ENCODE peak calls at places on chromosomes 1 and 21, in seven cellular contexts. V is tibial artery, H is PC-3, L is gastrocnemius medialis, B is lower lobe of right lung, I is Karpas-422, C is body of pancreas. O is an unnamed sample. For H3K27me3, the result is how much of the 10 kb centered on the place peaks cover.

GRCh38 chr1:234589854-234590620 is 19.9 kb downstream of the IRF2BP2 start:
- DNase-seq in I (no peak), C (no peak), B (no peak), H (no peak), V (no peak), L (no peak), O (no peak)

GRCh38 chr1:8201331-8201861 is 116.5 kb upstream of the SLC45A1 start:
- DNase-seq in V (no peak), I (no peak), B (no peak), L (no peak), C (no peak), H (no peak), O (no peak)

GRCh38 chr1:114235956-114236355 is 82.3 kb upstream of the SYT6 start:
- DNase-seq in L (peak), V (no peak), B (no peak), C (no peak), H (peak), I (no peak), O (no peak)

GRCh38 chr1:47231314-47232186 is 475 bp downstream of the TAL1 start:
- DNase-seq in B (no peak), C (peak), L (no peak), V (peak), I (no peak), H (no peak), O (no peak)

GRCh38 chr1:41728403-41729202 is 190.1 kb downstream of the HIVEP3 start:
- DNase-seq in V (no peak), C (peak), I (peak), H (no peak), L (peak), B (no peak), O (no peak)

GRCh38 chr1:100350787-100351094 is 1.6 kb upstream of the CDC14A start:
- DNase-seq in H (no peak), I (no peak), V (no peak), C (no peak), B (no peak), L (no peak), O (no peak)

GRCh38 chr1:182087951-182088350 is 26.4 kb upstream of the ZNF648 start:
- DNase-seq in H (peak), I (no peak), L (no peak), V (no peak), C (peak), B (no peak), O (no peak)

GRCh38 chr1:39142394-39143060 is 62.0 kb upstream of the MACF1 start:
- DNase-seq in L (no peak), H (peak), C (peak), B (peak), I (no peak), V (no peak), O (peak)

GRCh38 chr1:3015269-3015635 is 6.0 kb upstream of the ACTRT2 start:
- DNase-seq in B (no peak), C (no peak), H (no peak), V (no peak), I (no peak), L (peak), O (no peak)

GRCh38 chr1:6275826-6276764 is 15.2 kb upstream of the GPR153 start:
- DNase-seq in C (peak), V (peak), B (no peak), H (no peak), I (no peak), L (peak), O (no peak)

GRCh38 chr1:27161594-27161993 is 6.7 kb upstream of the SLC9A1 start:
- DNase-seq in L (no peak), V (no peak), I (peak), B (no peak), C (no peak), H (peak), O (no peak)
- H3K27ac ChIP-seq in L (no peak), V (no peak), I (no peak), B (no peak), C (no peak), H (peak), O (peak)

DNA sequence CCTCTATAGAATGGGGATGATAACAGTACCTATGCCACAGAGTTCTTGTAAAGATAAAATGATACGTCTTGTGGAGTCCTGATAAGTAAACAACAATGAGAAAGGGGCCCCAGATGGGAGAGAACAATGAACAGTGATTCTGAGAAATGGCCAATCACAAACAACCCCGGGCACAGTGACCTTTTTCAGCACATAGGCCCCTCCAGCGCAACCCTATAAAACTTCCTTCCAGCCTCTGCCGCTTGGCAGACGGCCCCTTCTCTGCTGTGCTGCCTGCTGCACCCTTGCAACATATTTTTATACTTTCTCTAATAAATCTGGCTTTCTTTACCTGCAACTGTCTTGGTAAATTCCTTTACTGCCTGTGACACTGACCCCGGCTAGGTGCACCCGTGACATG is 8.9 kb downstream of the RCAN1 start:
- DNase-seq in L (no peak), B (no peak), C (no peak), V (no peak), H (no peak), I (no peak), O (no peak)
- H3K4me3 ChIP-seq in L (no peak), B (no peak), C (no peak), V (no peak), H (no peak), I (no peak), O (no peak)

GRCh38 chr1:151509350-151510019 is 1.7 kb upstream of the CGN start:
- DNase-seq in V (no peak), B (no peak), C (no peak), I (peak), H (no peak), L (no peak), O (no peak)

GRCh38 chr1:151510020-151510405 is 1.2 kb upstream of the CGN start:
- DNase-seq in H (no peak), C (no peak), I (peak), V (no peak), L (no peak), B (no peak), O (no peak)

GRCh38 chr1:151510957-151511635 is at the start of gene CGN:
- DNase-seq in H (peak), B (peak), I (peak), L (peak), C (peak), V (peak), O (peak)

GRCh38 chr1:151510614-151510956 is 602 bp upstream of the CGN start:
- DNase-seq in H (no peak), B (no peak), C (no peak), I (no peak), L (no peak), V (no peak), O (no peak)

GRCh38 chr1:151508721-151509292 is 2.4 kb upstream of the CGN start:
- DNase-seq in L (peak), I (peak), B (peak), H (peak), C (peak), V (no peak), O (peak)
- H3K27me3 ChIP-seq in L (under half), I (under half), B (under half), H (under half), C (under half), V (under half), O (under half)

GRCh38 chr1:23480187-23481025 is 3.6 kb downstream of the ASAP3 start:
- DNase-seq in B (no peak), V (no peak), L (no peak), H (no peak), I (peak), C (no peak), O (no peak)
- H3K27ac ChIP-seq in B (no peak), V (no peak), L (peak), H (no peak), I (no peak), C (peak), O (peak)

GRCh38 chr1:207818971-207819451 is 67.2 kb downstream of the CD46 start:
- DNase-seq in L (peak), C (no peak), I (no peak), V (peak), B (no peak), H (peak), O (no peak)
- H3K4me3 ChIP-seq in L (peak), C (no peak), I (no peak), V (peak), B (peak), H (peak), O (peak)

GRCh38 chr21:45435405-45435981 is 30.5 kb downstream of the COL18A1 start:
- DNase-seq in H (no peak), I (no peak), V (no peak), C (no peak), B (no peak), L (no peak), O (no peak)
- H3K27me3 ChIP-seq in H (under half), I (under half), V (under half), C (under half), B (under half), L (under half), O (under half)

DNA sequence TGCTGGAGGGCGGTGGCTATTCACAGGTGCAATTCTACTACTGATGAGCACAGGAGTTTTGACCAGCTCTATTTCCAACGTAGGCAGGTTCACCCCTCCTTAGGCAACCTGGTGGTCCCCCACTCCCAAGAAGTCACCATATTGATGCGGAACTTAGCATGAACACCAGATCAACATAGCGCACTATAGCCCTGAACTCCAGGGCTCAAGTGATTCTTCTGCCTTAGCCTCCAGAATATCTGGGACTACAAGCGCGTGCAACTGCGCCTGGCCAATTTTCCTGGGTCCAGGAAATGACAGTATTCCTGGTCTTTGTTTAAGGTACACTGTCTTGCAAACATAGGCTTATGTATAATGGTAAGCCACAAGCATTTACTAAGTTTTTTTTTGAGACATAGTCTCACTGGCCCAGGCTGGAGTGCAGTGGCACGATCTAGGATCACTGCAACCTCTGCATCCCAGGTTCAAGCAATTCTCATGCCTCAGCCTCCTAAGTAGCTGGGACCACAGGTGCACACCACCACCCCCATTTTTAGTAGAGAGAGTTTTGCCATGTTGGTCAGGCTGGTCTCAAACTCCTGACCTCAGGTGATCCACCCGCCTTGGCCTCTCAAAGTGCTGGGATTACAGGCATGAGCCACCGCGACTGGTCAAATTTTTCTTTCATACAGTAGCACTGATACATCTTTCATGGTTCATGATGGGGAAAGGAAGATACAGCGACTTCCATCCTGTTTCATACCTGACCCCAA is 12.6 kb downstream of the MCL1 start:
- DNase-seq in H (no peak), I (no peak), B (no peak), C (no peak), L (no peak), V (no peak), O (no peak)
- H3K27ac ChIP-seq in H (peak), I (peak), B (peak), C (peak), L (peak), V (peak), O (peak)

GRCh38 chr1:18480315-18481189 is at the start of gene KLHDC7A:
- DNase-seq in I (no peak), L (no peak), C (peak), H (peak), B (peak), V (no peak), O (no peak)
- H3K4me3 ChIP-seq in I (no peak), L (no peak), C (no peak), H (no peak), B (peak), V (no peak), O (peak)

GRCh38 chr1:228070173-228070572 is 12.3 kb upstream of the ARF1 start:
- DNase-seq in I (no peak), L (no peak), H (no peak), C (no peak), V (no peak), B (no peak), O (no peak)
- H3K27me3 ChIP-seq in I (under half), L (half or more), H (under half), C (under half), V (under half), B (under half), O (under half)

GRCh38 chr1:226586116-226586515 is 37.6 kb downstream of the STUM start:
- DNase-seq in I (no peak), B (no peak), L (no peak), H (no peak), C (no peak), V (no peak), O (no peak)

GRCh38 chr1:226590626-226591025 is 42.1 kb downstream of the STUM start:
- DNase-seq in B (no peak), C (no peak), I (no peak), L (no peak), H (no peak), V (no peak), O (no peak)

GRCh38 chr1:226589008-226589733 is 40.6 kb downstream of the STUM start:
- DNase-seq in H (no peak), C (peak), B (no peak), L (no peak), I (no peak), V (no peak), O (no peak)

GRCh38 chr1:226586650-226587443 is 38.3 kb downstream of the STUM start:
- DNase-seq in V (no peak), B (no peak), I (no peak), C (no peak), L (no peak), H (no peak), O (no peak)

GRCh38 chr1:226588484-226588883 is 39.9 kb downstream of the STUM start:
- DNase-seq in B (no peak), I (no peak), H (no peak), V (no peak), L (no peak), C (peak), O (no peak)
- H3K27ac ChIP-seq in B (no peak), I (no peak), H (no peak), V (no peak), L (peak), C (peak), O (no peak)

O was measured in breast epithelium.